ENCODE peak calls at places on chromosome 22, in nine cellular contexts. One of them, this sample, is unnamed.

GRCh38 chr22:41636467-41636866 is 15.4 kb downstream of the XRCC6 start:
- DNase-seq in dorsolateral prefrontal cortex: no peak
- DNase-seq in GM03348: peak; percentile 26
- DNase-seq in dermis blood vessel endothelial cell: no peak
- DNase-seq in activated CD8-positive, alpha-beta T cell treated with anti-CD3 and anti-CD28 coated beads for 36 hours: no peak
- DNase-seq in EH: peak; percentile 72
- DNase-seq in body of pancreas: no peak
- DNase-seq in activated CD4-positive, alpha-beta T cell treated with anti-CD3 and anti-CD28 coated beads, Interleukin-2, amount 10 ng/mL, durations not matched to agents 7 days and 5 days: no peak
- DNase-seq in KBM-7: no peak
- DNase-seq in this sample: no peak

GRCh38 chr22:36171941-36172340 is 11.4 kb upstream of the APOL3 start:
- DNase-seq in dorsolateral prefrontal cortex: no peak
- DNase-seq in GM03348: no peak
- DNase-seq in dermis blood vessel endothelial cell: no peak
- DNase-seq in activated CD8-positive, alpha-beta T cell treated with anti-CD3 and anti-CD28 coated beads for 36 hours: no peak
- DNase-seq in EH: no peak
- DNase-seq in body of pancreas: no peak
- DNase-seq in activated CD4-positive, alpha-beta T cell treated with anti-CD3 and anti-CD28 coated beads, Interleukin-2, amount 10 ng/mL, durations not matched to agents 7 days and 5 days: no peak
- DNase-seq in KBM-7: no peak
- DNase-seq in this sample: no peak

GRCh38 chr22:50314455-50315288 is 7.2 kb upstream of the PLXNB2 start:
- DNase-seq in dorsolateral prefrontal cortex: no peak
- DNase-seq in GM03348: no peak
- DNase-seq in dermis blood vessel endothelial cell: peak; percentile 70
- DNase-seq in activated CD8-positive, alpha-beta T cell treated with anti-CD3 and anti-CD28 coated beads for 36 hours: peak; percentile 91
- DNase-seq in EH: no peak
- DNase-seq in body of pancreas: no peak
- DNase-seq in activated CD4-positive, alpha-beta T cell treated with anti-CD3 and anti-CD28 coated beads, Interleukin-2, amount 10 ng/mL, durations not matched to agents 7 days and 5 days: peak; percentile 77
- DNase-seq in KBM-7: peak; percentile 95
- DNase-seq in this sample: peak; percentile 58

GRCh38 chr22:26579331-26579886 is 10.5 kb downstream of the TPST2 start:
- DNase-seq in dorsolateral prefrontal cortex: no peak
- DNase-seq in GM03348: no peak
- DNase-seq in dermis blood vessel endothelial cell: no peak
- DNase-seq in activated CD8-positive, alpha-beta T cell treated with anti-CD3 and anti-CD28 coated beads for 36 hours: peak; percentile 79
- DNase-seq in EH: no peak
- DNase-seq in body of pancreas: no peak
- DNase-seq in activated CD4-positive, alpha-beta T cell treated with anti-CD3 and anti-CD28 coated beads, Interleukin-2, amount 10 ng/mL, durations not matched to agents 7 days and 5 days: peak; percentile 73
- DNase-seq in KBM-7: peak; percentile 87
- DNase-seq in this sample: peak; percentile 56

GRCh38 chr22:20117656-20118571 is 888 bp upstream of the TRMT2A start:
- DNase-seq in dorsolateral prefrontal cortex: no peak
- DNase-seq in GM03348: peak; percentile 47
- DNase-seq in dermis blood vessel endothelial cell: peak; percentile 42
- DNase-seq in activated CD8-positive, alpha-beta T cell treated with anti-CD3 and anti-CD28 coated beads for 36 hours: peak; percentile 97
- DNase-seq in EH: peak; percentile 32
- DNase-seq in body of pancreas: peak; percentile 43
- DNase-seq in activated CD4-positive, alpha-beta T cell treated with anti-CD3 and anti-CD28 coated beads, Interleukin-2, amount 10 ng/mL, durations not matched to agents 7 days and 5 days: peak; percentile 51
- DNase-seq in KBM-7: no peak
- DNase-seq in this sample: peak; percentile 83

GRCh38 chr22:25029181-25029580 is 76.7 kb downstream of the KIAA1671 start:
- DNase-seq in dorsolateral prefrontal cortex: no peak
- DNase-seq in GM03348: no peak
- DNase-seq in dermis blood vessel endothelial cell: no peak
- DNase-seq in activated CD8-positive, alpha-beta T cell treated with anti-CD3 and anti-CD28 coated beads for 36 hours: no peak
- DNase-seq in EH: no peak
- DNase-seq in body of pancreas: no peak
- DNase-seq in activated CD4-positive, alpha-beta T cell treated with anti-CD3 and anti-CD28 coated beads, Interleukin-2, amount 10 ng/mL, durations not matched to agents 7 days and 5 days: no peak
- DNase-seq in KBM-7: no peak
- DNase-seq in this sample: no peak

GRCh38 chr22:29856496-29856895 is 18.4 kb upstream of the ASCC2 start:
- DNase-seq in dorsolateral prefrontal cortex: no peak
- DNase-seq in GM03348: no peak
- DNase-seq in dermis blood vessel endothelial cell: no peak
- DNase-seq in activated CD8-positive, alpha-beta T cell treated with anti-CD3 and anti-CD28 coated beads for 36 hours: no peak
- DNase-seq in EH: no peak
- DNase-seq in body of pancreas: no peak
- DNase-seq in activated CD4-positive, alpha-beta T cell treated with anti-CD3 and anti-CD28 coated beads, Interleukin-2, amount 10 ng/mL, durations not matched to agents 7 days and 5 days: no peak
- DNase-seq in KBM-7: no peak
- DNase-seq in this sample: no peak

GRCh38 chr22:38824587-38824986 is 19.2 kb downstream of the NPTXR start:
- DNase-seq in dorsolateral prefrontal cortex: peak; percentile 57
- DNase-seq in GM03348: peak; percentile 86
- DNase-seq in dermis blood vessel endothelial cell: peak; percentile 88
- DNase-seq in activated CD8-positive, alpha-beta T cell treated with anti-CD3 and anti-CD28 coated beads for 36 hours: peak; percentile 69
- DNase-seq in EH: peak; percentile 81
- DNase-seq in body of pancreas: peak; percentile 50
- DNase-seq in activated CD4-positive, alpha-beta T cell treated with anti-CD3 and anti-CD28 coated beads, Interleukin-2, amount 10 ng/mL, durations not matched to agents 7 days and 5 days: peak; percentile 78
- DNase-seq in KBM-7: peak; percentile 79
- DNase-seq in this sample: peak; percentile 44

GRCh38 chr22:49197986-49198704 is 629.5 kb downstream of the BRD1 start:
- DNase-seq in dorsolateral prefrontal cortex: no peak
- DNase-seq in GM03348: no peak
- DNase-seq in dermis blood vessel endothelial cell: no peak
- DNase-seq in activated CD8-positive, alpha-beta T cell treated with anti-CD3 and anti-CD28 coated beads for 36 hours: no peak
- DNase-seq in EH: no peak
- DNase-seq in body of pancreas: no peak
- DNase-seq in activated CD4-positive, alpha-beta T cell treated with anti-CD3 and anti-CD28 coated beads, Interleukin-2, amount 10 ng/mL, durations not matched to agents 7 days and 5 days: no peak
- DNase-seq in KBM-7: no peak
- DNase-seq in this sample: no peak

GRCh38 chr22:24587948-24588347 is 4.9 kb downstream of the LRRC75B start:
- DNase-seq in dorsolateral prefrontal cortex: no peak
- DNase-seq in GM03348: no peak
- DNase-seq in dermis blood vessel endothelial cell: no peak
- DNase-seq in activated CD8-positive, alpha-beta T cell treated with anti-CD3 and anti-CD28 coated beads for 36 hours: no peak
- DNase-seq in EH: no peak
- DNase-seq in body of pancreas: no peak
- DNase-seq in activated CD4-positive, alpha-beta T cell treated with anti-CD3 and anti-CD28 coated beads, Interleukin-2, amount 10 ng/mL, durations not matched to agents 7 days and 5 days: no peak
- DNase-seq in KBM-7: no peak
- DNase-seq in this sample: no peak

GRCh38 chr22:20422271-20422958 is 15.2 kb downstream of the SCARF2 start:
- DNase-seq in dorsolateral prefrontal cortex: no peak
- DNase-seq in GM03348: peak; percentile 89
- DNase-seq in dermis blood vessel endothelial cell: no peak
- DNase-seq in activated CD8-positive, alpha-beta T cell treated with anti-CD3 and anti-CD28 coated beads for 36 hours: no peak
- DNase-seq in EH: peak; percentile 89
- DNase-seq in body of pancreas: no peak
- DNase-seq in activated CD4-positive, alpha-beta T cell treated with anti-CD3 and anti-CD28 coated beads, Interleukin-2, amount 10 ng/mL, durations not matched to agents 7 days and 5 days: no peak
- DNase-seq in KBM-7: peak; percentile 56
- DNase-seq in this sample: no peak

GRCh38 chr22:22877523-22878210 is 9.9 kb upstream of the IGLL5 start:
- DNase-seq in dorsolateral prefrontal cortex: no peak
- DNase-seq in GM03348: peak; percentile 79
- DNase-seq in dermis blood vessel endothelial cell: peak; percentile 72
- DNase-seq in activated CD8-positive, alpha-beta T cell treated with anti-CD3 and anti-CD28 coated beads for 36 hours: peak; percentile 77
- DNase-seq in EH: peak; percentile 57
- DNase-seq in body of pancreas: peak; percentile 60
- DNase-seq in activated CD4-positive, alpha-beta T cell treated with anti-CD3 and anti-CD28 coated beads, Interleukin-2, amount 10 ng/mL, durations not matched to agents 7 days and 5 days: peak; percentile 83
- DNase-seq in KBM-7: peak; percentile 38
- DNase-seq in this sample: peak; percentile 74

GRCh38 chr22:17944205-17944725 is 80.1 kb downstream of the MICAL3 start:
- DNase-seq in dorsolateral prefrontal cortex: no peak
- DNase-seq in GM03348: no peak
- DNase-seq in dermis blood vessel endothelial cell: no peak
- DNase-seq in activated CD8-positive, alpha-beta T cell treated with anti-CD3 and anti-CD28 coated beads for 36 hours: no peak
- DNase-seq in EH: no peak
- DNase-seq in body of pancreas: no peak
- DNase-seq in activated CD4-positive, alpha-beta T cell treated with anti-CD3 and anti-CD28 coated beads, Interleukin-2, amount 10 ng/mL, durations not matched to agents 7 days and 5 days: no peak
- DNase-seq in KBM-7: no peak
- DNase-seq in this sample: no peak

GRCh38 chr22:28015676-28016601 is 96.9 kb upstream of the PITPNB start:
- DNase-seq in dorsolateral prefrontal cortex: no peak
- DNase-seq in GM03348: no peak
- DNase-seq in dermis blood vessel endothelial cell: no peak
- DNase-seq in activated CD8-positive, alpha-beta T cell treated with anti-CD3 and anti-CD28 coated beads for 36 hours: no peak
- DNase-seq in EH: no peak
- DNase-seq in body of pancreas: no peak
- DNase-seq in activated CD4-positive, alpha-beta T cell treated with anti-CD3 and anti-CD28 coated beads, Interleukin-2, amount 10 ng/mL, durations not matched to agents 7 days and 5 days: no peak
- DNase-seq in KBM-7: no peak
- DNase-seq in this sample: no peak

GRCh38 chr22:20430101-20430640 is 7.5 kb downstream of the SCARF2 start:
- DNase-seq in dorsolateral prefrontal cortex: no peak
- DNase-seq in GM03348: no peak
- DNase-seq in dermis blood vessel endothelial cell: no peak
- DNase-seq in activated CD8-positive, alpha-beta T cell treated with anti-CD3 and anti-CD28 coated beads for 36 hours: no peak
- DNase-seq in EH: no peak
- DNase-seq in body of pancreas: no peak
- DNase-seq in activated CD4-positive, alpha-beta T cell treated with anti-CD3 and anti-CD28 coated beads, Interleukin-2, amount 10 ng/mL, durations not matched to agents 7 days and 5 days: no peak
- DNase-seq in KBM-7: no peak
- DNase-seq in this sample: peak; percentile 29

GRCh38 chr22:28462041-28462440 is 217.6 kb downstream of the TTC28 start:
- DNase-seq in dorsolateral prefrontal cortex: no peak
- DNase-seq in GM03348: no peak
- DNase-seq in dermis blood vessel endothelial cell: no peak
- DNase-seq in activated CD8-positive, alpha-beta T cell treated with anti-CD3 and anti-CD28 coated beads for 36 hours: no peak
- DNase-seq in EH: no peak
- DNase-seq in body of pancreas: no peak
- DNase-seq in activated CD4-positive, alpha-beta T cell treated with anti-CD3 and anti-CD28 coated beads, Interleukin-2, amount 10 ng/mL, durations not matched to agents 7 days and 5 days: no peak
- DNase-seq in KBM-7: no peak
- DNase-seq in this sample: no peak

GRCh38 chr22:18156878-18157713 is 7.1 kb downstream of the USP18 start:
- DNase-seq in dorsolateral prefrontal cortex: peak; percentile 68
- DNase-seq in GM03348: peak; percentile 89
- DNase-seq in dermis blood vessel endothelial cell: peak; percentile 94
- DNase-seq in activated CD8-positive, alpha-beta T cell treated with anti-CD3 and anti-CD28 coated beads for 36 hours: peak; percentile 76
- DNase-seq in EH: peak; percentile 100
- DNase-seq in body of pancreas: peak; percentile 38
- DNase-seq in activated CD4-positive, alpha-beta T cell treated with anti-CD3 and anti-CD28 coated beads, Interleukin-2, amount 10 ng/mL, durations not matched to agents 7 days and 5 days: peak; percentile 40
- DNase-seq in KBM-7: peak; percentile 75
- DNase-seq in this sample: peak; percentile 55

GRCh38 chr22:19178065-19178658 is 374 bp downstream of the SLC25A1 start:
- DNase-seq in dorsolateral prefrontal cortex: no peak
- DNase-seq in GM03348: peak; percentile 70
- DNase-seq in dermis blood vessel endothelial cell: peak; percentile 50
- DNase-seq in activated CD8-positive, alpha-beta T cell treated with anti-CD3 and anti-CD28 coated beads for 36 hours: peak; percentile 55
- DNase-seq in EH: peak; percentile 51
- DNase-seq in body of pancreas: peak; percentile 63
- DNase-seq in activated CD4-positive, alpha-beta T cell treated with anti-CD3 and anti-CD28 coated beads, Interleukin-2, amount 10 ng/mL, durations not matched to agents 7 days and 5 days: peak; percentile 66
- DNase-seq in KBM-7: peak; percentile 47
- DNase-seq in this sample: peak; percentile 66

GRCh38 chr22:37820350-37820749 is 2.8 kb upstream of the GALR3 start:
- DNase-seq in dorsolateral prefrontal cortex: no peak
- DNase-seq in GM03348: no peak
- DNase-seq in dermis blood vessel endothelial cell: no peak
- DNase-seq in activated CD8-positive, alpha-beta T cell treated with anti-CD3 and anti-CD28 coated beads for 36 hours: no peak
- DNase-seq in EH: no peak
- DNase-seq in body of pancreas: no peak
- DNase-seq in activated CD4-positive, alpha-beta T cell treated with anti-CD3 and anti-CD28 coated beads, Interleukin-2, amount 10 ng/mL, durations not matched to agents 7 days and 5 days: no peak
- DNase-seq in KBM-7: no peak
- DNase-seq in this sample: no peak

GRCh38 chr22:45804986-45805325 is 133.3 kb downstream of the ATXN10 start:
- DNase-seq in dorsolateral prefrontal cortex: no peak
- DNase-seq in GM03348: peak; percentile 87
- DNase-seq in dermis blood vessel endothelial cell: peak; percentile 56
- DNase-seq in activated CD8-positive, alpha-beta T cell treated with anti-CD3 and anti-CD28 coated beads for 36 hours: no peak
- DNase-seq in EH: peak; percentile 99
- DNase-seq in body of pancreas: no peak
- DNase-seq in activated CD4-positive, alpha-beta T cell treated with anti-CD3 and anti-CD28 coated beads, Interleukin-2, amount 10 ng/mL, durations not matched to agents 7 days and 5 days: no peak
- DNase-seq in KBM-7: no peak
- DNase-seq in this sample: no peak